ENCODE peak calls at places on chromosomes 13 and 19, in seven cellular contexts. U, Z, C, L, R, S and A are unnamed samples.

GRCh38 chr13:73872397-73872796 is 261.8 kb downstream of the KLF12 start:
- DNase-seq in U (no peak), Z (no peak), C (no peak), L (no peak), R (no peak), S (no peak), A (no peak)

GRCh38 chr13:48636550-48636949 is 17.2 kb upstream of the CYSLTR2 start:
- DNase-seq in U (no peak), Z (no peak), C (no peak), L (no peak), R (no peak), S (no peak), A (no peak)

GRCh38 chr19:31717316-31717715 is 368.1 kb upstream of the TSHZ3 start:
- DNase-seq in U (no peak), Z (no peak), C (no peak), L (no peak), R (no peak), S (no peak), A (no peak)

GRCh38 chr19:33040994-33041827 is 23.5 kb downstream of the RHPN2 start:
- DNase-seq in U (no peak), Z (no peak), C (peak), L (no peak), R (no peak), S (peak), A (no peak)

GRCh38 chr19:16327501-16327900 is 2.9 kb downstream of the KLF2 start:
- DNase-seq in U (no peak), Z (no peak), C (no peak), L (no peak), R (no peak), S (no peak), A (no peak)

GRCh38 chr13:87696458-87696857 is 25.3 kb downstream of the SLITRK5 start:
- DNase-seq in U (no peak), Z (no peak), C (no peak), L (no peak), R (no peak), S (no peak), A (no peak)

GRCh38 chr13:48318014-48318713 is 14.6 kb downstream of the RB1 start:
- DNase-seq in U (no peak), Z (no peak), C (no peak), L (no peak), R (no peak), S (no peak), A (no peak)

GRCh38 chr19:12596485-12596884 is 14.1 kb downstream of the ZNF490 start:
- DNase-seq in U (no peak), Z (no peak), C (no peak), L (no peak), R (no peak), S (no peak), A (no peak)

GRCh38 chr19:33551676-33552075 is 30.1 kb upstream of the PEPD start:
- DNase-seq in U (no peak), Z (no peak), C (no peak), L (no peak), R (no peak), S (no peak), A (no peak)

GRCh38 chr19:30102239-30102638 is 160.2 kb downstream of the URI1 start:
- DNase-seq in U (no peak), Z (no peak), C (no peak), L (no peak), R (no peak), S (no peak), A (no peak)

GRCh38 chr13:27744861-27745260 is 47.4 kb upstream of the GSX1 start:
- DNase-seq in U (no peak), Z (no peak), C (no peak), L (no peak), R (no peak), S (no peak), A (no peak)

GRCh38 chr19:43606569-43607229 is 5.2 kb upstream of the SRRM5 start:
- DNase-seq in U (no peak), Z (no peak), C (no peak), L (no peak), R (no peak), S (no peak), A (no peak)

GRCh38 chr13:89465366-89465765 is 1794.2 kb downstream of the SLITRK5 start:
- DNase-seq in U (no peak), Z (no peak), C (peak), L (no peak), R (no peak), S (no peak), A (no peak)

GRCh38 chr19:7919681-7920519 is at the start of gene SNAPC2:
- DNase-seq in U (peak), Z (peak), C (peak), L (peak), R (peak), S (peak), A (peak)

GRCh38 chr19:2618611-2619010 is 83.9 kb downstream of the GNG7 start:
- DNase-seq in U (no peak), Z (no peak), C (no peak), L (no peak), R (no peak), S (no peak), A (no peak)

GRCh38 chr13:78098249-78098648 is 179.6 kb upstream of the EDNRB start:
- DNase-seq in U (no peak), Z (no peak), C (no peak), L (no peak), R (no peak), S (no peak), A (no peak)

GRCh38 chr13:40407567-40407966 is 258.9 kb downstream of the FOXO1 start:
- DNase-seq in U (no peak), Z (no peak), C (no peak), L (no peak), R (no peak), S (no peak), A (no peak)

GRCh38 chr13:90498096-90498495 is 849.4 kb upstream of the MIR17HG start:
- DNase-seq in U (no peak), Z (no peak), C (no peak), L (no peak), R (no peak), S (no peak), A (no peak)

GRCh38 chr19:35262101-35262761 is 6.5 kb upstream of the USF2 start:
- DNase-seq in U (no peak), Z (no peak), C (no peak), L (no peak), R (no peak), S (no peak), A (no peak)

GRCh38 chr13:89932902-89933301 is 1414.6 kb upstream of the MIR17HG start:
- DNase-seq in U (no peak), Z (no peak), C (no peak), L (no peak), R (no peak), S (no peak), A (no peak)

GRCh38 chr19:49150106-49150943 is 4.9 kb downstream of the HRC start:
- DNase-seq in U (peak), Z (no peak), C (no peak), L (peak), R (no peak), S (peak), A (peak)

GRCh38 chr13:59112375-59112774 is 1051.4 kb downstream of the DIAPH3 start:
- DNase-seq in U (peak), Z (no peak), C (no peak), L (no peak), R (no peak), S (no peak), A (no peak)

GRCh38 chr19:5118026-5118425 is 149.1 kb downstream of the KDM4B start:
- DNase-seq in U (no peak), Z (no peak), C (no peak), L (no peak), R (no peak), S (no peak), A (no peak)

GRCh38 chr19:16068696-16069259 is 7.5 kb upstream of the TPM4 start:
- DNase-seq in U (no peak), Z (no peak), C (no peak), L (no peak), R (no peak), S (no peak), A (no peak)

GRCh38 chr13:36915106-36915505 is 4.9 kb downstream of the SMAD9 start:
- DNase-seq in U (peak), Z (no peak), C (no peak), L (no peak), R (no peak), S (no peak), A (no peak)

GRCh38 chr19:13252569-13253335 is 102.5 kb downstream of the IER2 start:
- DNase-seq in U (no peak), Z (no peak), C (no peak), L (no peak), R (no peak), S (no peak), A (no peak)

GRCh38 chr13:49954674-49955455 is 18.7 kb upstream of the SPRYD7 start:
- DNase-seq in U (no peak), Z (no peak), C (no peak), L (no peak), R (no peak), S (no peak), A (no peak)

GRCh38 chr13:101146101-101146898 is 270.0 kb downstream of the NALCN start:
- DNase-seq in U (no peak), Z (no peak), C (no peak), L (no peak), R (no peak), S (no peak), A (no peak)

GRCh38 chr19:55626350-55626749 is 2.0 kb upstream of the ZNF784 start:
- DNase-seq in U (no peak), Z (no peak), C (no peak), L (no peak), R (no peak), S (no peak), A (no peak)

GRCh38 chr13:105342421-105342820 is 1193.0 kb downstream of the EFNB2 start:
- DNase-seq in U (no peak), Z (no peak), C (no peak), L (no peak), R (no peak), S (no peak), A (no peak)

GRCh38 chr19:18417250-18418033 is 1.8 kb upstream of the SSBP4 start:
- DNase-seq in U (peak), Z (no peak), C (no peak), L (peak), R (no peak), S (peak), A (no peak)

GRCh38 chr19:17680235-17680722 is 7.9 kb downstream of the UNC13A start:
- DNase-seq in U (no peak), Z (peak), C (peak), L (peak), R (no peak), S (no peak), A (peak)

GRCh38 chr19:44718441-44719261 is 19.7 kb downstream of the CEACAM16 start:
- DNase-seq in U (no peak), Z (no peak), C (no peak), L (no peak), R (no peak), S (peak), A (no peak)

GRCh38 chr19:38210458-38210987 is 13.5 kb downstream of the DPF1 start:
- DNase-seq in U (peak), Z (no peak), C (no peak), L (peak), R (no peak), S (no peak), A (no peak)

GRCh38 chr19:39867133-39867532 is 21.0 kb upstream of the FBL start:
- DNase-seq in U (no peak), Z (no peak), C (no peak), L (no peak), R (no peak), S (no peak), A (no peak)

GRCh38 chr13:105991622-105992254 is 543.7 kb downstream of the EFNB2 start:
- DNase-seq in U (no peak), Z (no peak), C (no peak), L (no peak), R (no peak), S (no peak), A (no peak)

GRCh38 chr19:49408816-49409440 is 14.3 kb downstream of the PTH2 start:
- DNase-seq in U (no peak), Z (no peak), C (no peak), L (no peak), R (no peak), S (no peak), A (no peak)

DNA sequence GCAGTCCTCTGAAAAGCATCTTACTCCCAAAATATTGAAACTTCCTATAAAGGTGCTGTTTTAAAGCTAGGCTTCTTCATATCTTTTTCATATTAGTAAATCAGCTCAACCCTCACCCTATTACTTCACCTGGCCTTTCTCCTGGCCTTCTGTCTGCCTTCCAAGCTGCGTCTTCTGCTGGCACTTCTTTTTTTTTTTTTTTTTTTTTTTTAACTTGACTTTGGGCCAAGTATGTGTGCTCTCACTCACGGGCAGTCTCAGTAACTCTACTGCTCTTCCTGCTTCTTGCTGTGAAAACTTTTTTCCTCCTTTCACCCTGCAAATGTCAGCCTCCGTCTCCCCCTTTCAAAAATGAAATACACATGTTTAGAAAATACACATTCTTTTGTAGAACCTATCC is 41.2 kb upstream of the KCTD4 start:
- DNase-seq in U (peak), Z (no peak), C (no peak), L (no peak), R (no peak), S (no peak), A (no peak)
- TF ChIP-seq TAF1 in U (no peak), Z (no peak), C (no peak), L (no peak), R (no peak), S (no peak), A (no peak)

GRCh38 chr19:402786-403185 is 6.2 kb downstream of the C2CD4C start:
- DNase-seq in U (no peak), Z (no peak), C (no peak), L (no peak), R (no peak), S (no peak), A (no peak)
- TF ChIP-seq TAF1 in U (no peak), Z (no peak), C (no peak), L (no peak), R (no peak), S (no peak), A (no peak)

GRCh38 chr19:47209323-47210179 is 21.4 kb downstream of the BBC3 start:
- DNase-seq in U (no peak), Z (no peak), C (no peak), L (no peak), R (no peak), S (no peak), A (no peak)
- TF ChIP-seq TAF1 in U (no peak), Z (no peak), C (no peak), L (no peak), R (no peak), S (no peak), A (no peak)

DNA sequence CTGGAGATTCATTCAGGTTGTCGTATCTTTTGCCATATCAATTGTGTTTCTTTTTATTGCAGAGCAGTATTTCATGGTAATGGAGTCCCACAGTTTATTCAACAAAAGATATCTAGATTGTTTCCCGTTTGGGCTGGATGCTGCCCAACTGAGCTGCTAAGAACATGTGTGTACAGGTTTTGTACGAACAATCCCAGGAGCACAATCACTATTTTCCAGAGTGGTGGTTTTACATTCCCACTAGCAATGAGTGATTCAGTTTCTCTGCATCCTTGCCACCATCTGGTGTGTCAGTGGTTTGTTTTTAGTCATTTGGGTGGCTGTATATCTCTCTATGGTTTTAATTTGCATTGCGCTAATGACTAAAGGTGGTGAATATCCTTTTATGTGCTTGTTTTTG is 52.7 kb upstream of the ZDHHC20 start:
- DNase-seq in U (no peak), Z (no peak), C (no peak), L (no peak), R (no peak), S (no peak), A (no peak)
- TF ChIP-seq TAF1 in U (no peak), Z (no peak), C (no peak), L (no peak), R (no peak), S (no peak), A (no peak)

GRCh38 chr13:98274921-98275487 is 97.9 kb upstream of the RNF113B start:
- DNase-seq in U (no peak), Z (no peak), C (no peak), L (no peak), R (no peak), S (no peak), A (no peak)
- TF ChIP-seq TAF1 in U (no peak), Z (no peak), C (no peak), L (no peak), R (no peak), S (no peak), A (no peak)

DNA sequence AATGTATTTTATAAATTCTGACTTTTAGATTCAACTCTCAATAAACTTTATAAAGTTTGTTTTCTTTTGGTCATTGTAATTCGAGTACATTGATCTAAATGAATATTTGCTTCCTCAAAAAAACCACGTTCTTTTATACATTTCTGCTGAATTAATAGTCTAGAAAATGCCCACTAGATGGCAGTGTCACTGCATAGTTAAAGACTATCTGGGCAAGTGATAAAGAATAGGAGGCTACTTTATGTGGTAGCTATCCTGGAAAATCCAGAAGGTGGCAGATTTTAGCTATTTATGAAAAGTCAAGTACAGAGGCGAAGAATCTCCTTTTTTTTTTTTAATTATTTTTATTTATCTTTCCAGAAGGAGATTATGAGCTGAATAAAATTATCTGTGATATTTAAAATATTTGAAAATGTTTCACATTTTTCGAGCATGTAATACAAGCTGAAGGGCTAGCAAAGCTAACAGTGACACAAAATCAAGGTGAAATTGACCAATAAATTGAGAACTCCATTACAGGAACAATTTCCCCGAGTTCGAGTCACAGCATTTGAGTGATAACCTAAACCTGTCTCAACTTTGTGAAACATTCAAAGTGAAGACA is 221.8 kb downstream of the OLFM4 start:
- DNase-seq in U (peak), Z (no peak), C (peak), L (peak), R (no peak), S (peak), A (no peak)
- TF ChIP-seq TAF1 in U (no peak), Z (no peak), C (no peak), L (no peak), R (no peak), S (no peak), A (no peak)

GRCh38 chr13:98921015-98921414 is 56.8 kb downstream of the DOCK9 start:
- DNase-seq in U (no peak), Z (no peak), C (no peak), L (no peak), R (no peak), S (no peak), A (no peak)
- TF ChIP-seq TAF1 in U (no peak), Z (no peak), C (no peak), L (no peak), R (no peak), S (no peak), A (no peak)

GRCh38 chr19:46221981-46222610 is 7.4 kb upstream of the IGFL1 start:
- DNase-seq in U (no peak), Z (no peak), C (no peak), L (no peak), R (no peak), S (no peak), A (no peak)
- TF ChIP-seq TAF1 in U (no peak), Z (no peak), C (no peak), L (no peak), R (no peak), S (no peak), A (no peak)

DNA sequence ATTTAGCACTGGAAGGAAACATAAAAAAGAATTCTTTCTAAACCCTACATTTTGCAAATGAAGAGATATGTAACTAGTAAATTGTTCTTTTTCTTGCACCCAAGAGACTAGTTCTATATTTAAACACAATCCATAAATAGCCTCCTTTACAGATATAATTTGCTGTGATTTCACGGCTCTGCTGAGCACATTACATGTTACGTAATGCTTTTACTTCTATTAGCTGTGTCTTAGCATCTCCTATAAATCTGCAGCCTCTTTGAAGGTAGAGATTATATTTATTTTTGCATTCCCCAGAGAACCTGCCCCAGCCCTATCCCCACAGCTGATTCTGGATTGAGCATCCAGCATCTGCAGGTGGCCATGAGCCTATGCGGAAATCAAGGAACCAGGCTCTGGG is 32.2 kb downstream of the LACC1 start:
- DNase-seq in U (no peak), Z (no peak), C (no peak), L (no peak), R (no peak), S (no peak), A (no peak)
- TF ChIP-seq TAF1 in U (no peak), Z (no peak), C (no peak), L (no peak), R (no peak), S (no peak), A (no peak)